ENCODE peak calls at places on chromosomes 11 and 22, in four cellular contexts. B is left ventricle myocardium inferior, A is pancreas, G is cardiac muscle cell. W is an unnamed sample.
A peak's percentile ranks its signal among the peaks of the same experiment; 100 is the strongest.

GRCh38 chr11:31870609-31871309 is 59.6 kb upstream of the PAX6 start:
- DNase-seq in B (peak; percentile 19), G (peak; percentile 46), A (peak; percentile 54), W (no peak)

GRCh38 chr11:77611921-77612320 is 22.2 kb downstream of the AQP11 start:
- DNase-seq in G (no peak), A (no peak), B (no peak), W (no peak)

GRCh38 chr11:68878022-68878421 is 25.6 kb downstream of the MRPL21 start:
- DNase-seq in A (no peak), B (no peak), G (no peak), W (no peak)

GRCh38 chr11:3671334-3672254 is at the start of gene CHRNA10:
- DNase-seq in A (no peak), B (no peak), G (no peak), W (no peak)

GRCh38 chr11:84905411-84905810 is 721.7 kb downstream of the DLG2 start:
- DNase-seq in A (no peak), B (no peak), G (no peak), W (no peak)

GRCh38 chr11:43359432-43359818 is 705 bp downstream of the TTC17 start:
- DNase-seq in G (peak; percentile 38), A (no peak), B (no peak), W (no peak)

GRCh38 chr11:6812391-6813005 is 13.0 kb upstream of the OR6A2 start:
- DNase-seq in B (no peak), G (peak; percentile 54), A (no peak), W (no peak)

GRCh38 chr11:121800704-121801516 is 315.1 kb downstream of the BLID start:
- DNase-seq in A (no peak), B (no peak), G (peak; percentile 45), W (no peak)

GRCh38 chr11:102518296-102519094 is 12.1 kb downstream of the MMP7 start:
- DNase-seq in B (no peak), A (no peak), G (peak; percentile 57), W (no peak)

GRCh38 chr11:70073881-70074371 is 4.2 kb upstream of the ANO1 start:
- DNase-seq in G (peak; percentile 51), A (no peak), B (no peak), W (no peak)

GRCh38 chr11:106925245-106925644 is 93.0 kb downstream of the GUCY1A2 start:
- DNase-seq in G (no peak), A (no peak), B (no peak), W (no peak)

GRCh38 chr11:11498195-11498594 is 123.6 kb downstream of the GALNT18 start:
- DNase-seq in G (no peak), B (no peak), A (no peak), W (no peak)

GRCh38 chr11:121309688-121310087 is 17.1 kb downstream of the SC5D start:
- DNase-seq in A (no peak), G (no peak), B (no peak), W (no peak)

GRCh38 chr11:72274435-72274834 is 30.5 kb upstream of the PHOX2A start:
- DNase-seq in G (peak; percentile 80), A (no peak), B (no peak), W (no peak)

GRCh38 chr11:2393941-2394817 is 6.4 kb upstream of the TSSC4 start:
- DNase-seq in B (no peak), G (no peak), A (peak; percentile 48), W (no peak)

GRCh38 chr11:118768715-118769114 is 22.2 kb downstream of the DDX6 start:
- DNase-seq in G (no peak), B (no peak), A (no peak), W (no peak)
- H3K4me1 ChIP-seq in G (peaks cover 8% of the 10 kb centered on the region), B (peaks cover 71% of the 10 kb centered on the region), A (peaks cover 36% of the 10 kb centered on the region), W (peaks cover 72% of the 10 kb centered on the region)

DNA sequence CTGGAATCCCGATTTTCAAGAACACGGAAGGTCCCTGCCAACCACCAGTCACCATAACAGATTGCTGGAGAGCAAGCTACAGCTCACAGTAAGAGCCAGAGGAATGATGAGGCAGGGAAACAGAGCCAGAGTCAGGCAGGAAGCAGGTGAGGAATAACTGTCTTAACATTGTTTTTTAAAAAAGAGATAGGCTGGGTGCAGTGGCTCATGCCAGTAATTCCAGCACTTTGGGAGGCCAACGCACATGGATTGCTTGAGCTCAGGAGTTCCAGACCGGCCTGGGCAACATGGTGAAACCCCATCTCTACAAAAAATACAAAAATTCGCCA is 13.5 kb upstream of the CASTOR1 start:
- DNase-seq in A (no peak), G (no peak), B (no peak), W (no peak)
- H3K27ac ChIP-seq in A (peak overlapping the region; percentile 62), G (no peak overlapping the region), B (peak overlapping the region; percentile 87), W (peak overlapping the region; percentile 83)

GRCh38 chr11:35142481-35143207 is 3.7 kb downstream of the CD44 start:
- DNase-seq in G (peak; percentile 41), A (no peak), B (no peak), W (no peak)

GRCh38 chr11:35145249-35145648 is 6.3 kb downstream of the CD44 start:
- DNase-seq in B (no peak), G (no peak), A (peak; percentile 70), W (no peak)

GRCh38 chr11:35144811-35145210 is 5.8 kb downstream of the CD44 start:
- DNase-seq in B (no peak), G (peak; percentile 59), A (no peak), W (no peak)

GRCh38 chr11:35143509-35144102 is 4.6 kb downstream of the CD44 start:
- DNase-seq in G (no peak), A (no peak), B (no peak), W (no peak)

DNA sequence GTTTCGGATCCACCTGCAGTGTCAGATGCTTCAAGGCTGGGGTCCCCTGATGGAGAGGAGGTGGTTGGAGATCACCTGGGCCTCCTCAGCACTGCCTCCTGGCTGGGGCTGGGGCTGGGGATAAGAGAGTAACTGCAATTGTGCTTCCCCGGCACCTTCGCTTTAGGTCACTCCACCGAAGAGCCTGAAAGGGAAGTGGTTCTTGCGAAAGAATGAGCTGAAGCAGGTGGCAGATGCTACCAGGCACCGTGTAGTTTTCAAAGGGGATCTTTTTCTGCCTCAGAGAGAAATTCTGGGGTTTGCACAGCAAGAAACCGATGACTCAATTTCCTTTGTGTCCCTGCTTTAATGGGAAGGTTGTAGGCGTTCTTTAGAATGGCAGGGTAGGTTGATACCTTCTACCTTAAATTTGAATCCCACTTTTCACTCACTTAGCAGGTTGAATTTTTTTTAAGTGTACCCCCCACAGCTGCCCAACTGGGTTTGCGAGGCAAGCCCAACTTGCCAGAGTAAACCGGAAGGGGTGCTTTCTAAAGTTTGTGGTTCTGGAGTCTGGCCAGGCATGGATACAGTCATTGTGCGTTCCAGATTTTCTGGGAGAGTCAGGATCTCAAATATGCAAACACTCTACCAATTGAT is 5.3 kb downstream of the CD44 start:
- DNase-seq in A (no peak), G (peak; percentile 66), B (no peak), W (no peak)
- H3K4me3 ChIP-seq in A (peak overlapping the region; percentile 92), G (no peak overlapping the region), B (no peak overlapping the region), W (peak overlapping the region; percentile 40)

DNA sequence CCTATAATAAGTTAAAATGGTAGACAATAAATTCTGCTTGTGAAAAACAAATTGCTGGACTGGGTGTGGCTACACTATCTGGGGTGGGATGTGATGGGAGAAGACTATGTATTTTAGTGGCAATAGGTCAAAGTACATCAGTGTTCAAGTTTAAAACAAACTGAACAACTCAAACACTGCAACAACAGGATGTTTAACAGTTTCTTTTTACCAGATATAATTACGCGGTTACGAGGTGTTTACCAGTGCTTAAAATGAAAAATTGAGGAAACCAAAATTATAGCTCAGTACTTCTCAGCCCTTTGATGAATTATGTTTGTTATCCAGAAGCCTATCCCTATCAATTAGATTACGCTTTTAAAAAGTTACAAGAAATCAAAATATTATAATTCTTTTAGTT is 3.2 kb downstream of the PRDM10 start:
- DNase-seq in A (no peak), B (no peak), G (no peak), W (no peak)
- H3K4me1 ChIP-seq in A (peaks cover 4% of the 10 kb centered on the region), B (peaks cover 51% of the 10 kb centered on the region), G (peaks cover 6% of the 10 kb centered on the region), W (peaks cover 14% of the 10 kb centered on the region)

GRCh38 chr11:34631737-34632104 is 10.8 kb downstream of the EHF start:
- DNase-seq in B (no peak), A (no peak), G (no peak), W (no peak)
- H3K27ac ChIP-seq in B (peak overlapping the region; percentile 58), A (peak overlapping the region; percentile 92), G (no peak overlapping the region), W (no peak overlapping the region)

GRCh38 chr11:94031625-94032024 is 10.5 kb downstream of the HEPHL1 start:
- DNase-seq in A (no peak), B (no peak), G (no peak), W (no peak)
- H3K4me3 ChIP-seq in A (no peak overlapping the region), B (no peak overlapping the region), G (no peak overlapping the region), W (no peak overlapping the region)

DNA sequence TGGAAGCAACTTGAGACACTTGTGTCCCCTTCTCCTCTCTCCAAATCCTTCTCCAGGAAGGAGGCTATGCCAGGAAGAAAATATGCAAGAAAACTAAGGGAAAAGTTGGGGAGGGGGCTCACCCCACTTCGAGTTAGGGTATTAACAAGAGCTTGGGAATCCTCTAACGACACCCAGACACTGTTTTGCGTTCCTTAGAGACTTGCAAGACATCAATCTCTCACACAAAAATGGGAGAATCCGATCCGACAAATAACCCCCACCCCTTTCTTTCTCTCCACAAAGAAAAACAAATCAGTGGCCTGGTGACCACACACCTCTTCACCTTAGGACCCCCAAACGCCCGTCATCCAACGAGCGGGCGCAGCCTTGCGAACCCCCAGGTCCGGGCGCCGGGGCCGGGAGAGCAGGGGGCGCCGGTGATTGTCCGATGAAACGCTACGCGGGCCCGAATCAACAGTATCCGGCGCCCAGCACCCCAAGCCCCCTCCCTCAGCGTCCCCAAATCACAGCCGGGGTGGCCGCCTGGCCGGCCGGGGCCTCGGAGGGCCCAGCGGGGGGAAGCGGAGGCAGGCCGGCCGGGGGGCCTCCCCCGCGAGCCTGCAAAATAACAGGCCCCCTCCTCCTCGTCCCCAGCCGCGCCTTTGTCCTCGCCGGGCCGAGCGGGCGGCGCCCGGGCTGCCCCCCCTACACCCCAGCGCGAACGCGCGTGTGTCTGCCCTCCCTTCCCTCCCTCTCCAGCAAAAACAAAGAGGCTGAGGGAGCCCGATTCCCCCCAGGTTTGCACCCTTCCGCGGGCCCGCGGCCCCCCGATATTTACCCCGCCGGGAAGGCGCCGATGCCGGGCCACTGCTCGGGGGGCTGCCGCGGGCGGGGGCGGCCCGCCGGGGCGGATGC is 645 bp downstream of the CSNK1E start:
- DNase-seq in A (peak; percentile 84), B (peak; percentile 72), G (peak; percentile 74), W (no peak)
- H3K4me1 ChIP-seq in A (peaks cover 3% of the 10 kb centered on the region), B (peaks cover 72% of the 10 kb centered on the region), G (peaks cover 21% of the 10 kb centered on the region), W (peaks cover 30% of the 10 kb centered on the region)

DNA sequence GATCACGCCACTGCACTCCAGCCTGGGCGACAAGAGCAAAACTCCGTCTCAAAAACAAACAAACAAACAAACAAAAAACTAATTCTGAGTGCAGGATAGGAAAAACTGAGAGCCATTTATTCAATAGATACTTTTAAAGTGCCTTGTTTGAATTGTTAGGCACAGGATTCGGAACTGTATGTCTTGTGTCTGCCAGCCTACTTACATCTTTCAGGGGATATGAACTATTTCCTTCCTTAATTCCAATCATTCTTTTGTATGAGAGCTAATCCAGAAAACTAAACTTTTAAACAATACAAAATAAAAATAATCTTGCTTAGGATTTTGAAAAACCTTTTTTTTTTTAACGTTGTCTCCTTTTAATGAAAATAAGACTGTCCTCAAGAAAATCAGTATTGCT is 12.6 kb downstream of the UVRAG start:
- DNase-seq in A (no peak), G (peak; percentile 47), B (no peak), W (no peak)
- H3K27ac ChIP-seq in A (peak overlapping the region; percentile 57), G (no peak overlapping the region), B (peak overlapping the region; percentile 90), W (peak overlapping the region; percentile 73)

W was measured in thoracic aorta.